ENCODE peak calls at places on chromosomes 11 and 22, in six cellular contexts. T, P, I, F, K and V are unnamed samples.
A peak's percentile ranks its signal among the peaks of the same experiment; 100 is the strongest.

GRCh38 chr22:38442967-38443674 is 11.9 kb downstream of the KCNJ4 start:
- DNase-seq in P (no peak), T (no peak), K (no peak), F (no peak), I (no peak), V (no peak)

GRCh38 chr11:72984448-72985077 is 157.6 kb downstream of the FCHSD2 start:
- DNase-seq in T (no peak), P (no peak), F (no peak), K (no peak), I (no peak), V (no peak)

GRCh38 chr22:30245181-30245984 is 1.2 kb downstream of the LIF start:
- DNase-seq in T (no peak), I (peak; percentile 76), K (no peak), P (no peak), F (no peak), V (no peak)

GRCh38 chr22:37701121-37701786 is 4.4 kb downstream of the TRIOBP start:
- DNase-seq in K (no peak), I (no peak), P (no peak), T (no peak), F (peak; percentile 55), V (peak; percentile 16)

GRCh38 chr22:36583546-36583945 is 54.6 kb upstream of the EIF3D start:
- DNase-seq in T (no peak), P (no peak), K (peak; percentile 31), F (no peak), I (no peak), V (no peak)

GRCh38 chr11:64455436-64456261 is 96.7 kb downstream of the RPS6KA4 start:
- DNase-seq in I (no peak), K (no peak), P (no peak), T (peak; percentile 53), F (no peak), V (no peak)

GRCh38 chr22:29628982-29629381 is 25.5 kb downstream of the NF2 start:
- DNase-seq in F (no peak), K (no peak), I (no peak), T (no peak), P (no peak), V (no peak)

GRCh38 chr22:49302150-49302460 is 525.6 kb downstream of the BRD1 start:
- DNase-seq in F (no peak), T (no peak), K (no peak), P (no peak), I (no peak), V (no peak)

GRCh38 chr11:8767466-8768142 is 85.0 kb downstream of the RPL27A start:
- DNase-seq in T (no peak), P (peak; percentile 88), K (no peak), I (no peak), F (peak; percentile 23), V (peak; percentile 37)

GRCh38 chr22:46547179-46547882 is 9.9 kb upstream of the CELSR1 start:
- DNase-seq in T (no peak), P (peak; percentile 89), F (no peak), K (no peak), I (no peak), V (peak; percentile 65)

GRCh38 chr22:47618611-47619010 is 856.2 kb downstream of the TBC1D22A start:
- DNase-seq in T (peak; percentile 46), I (no peak), P (no peak), F (no peak), K (no peak), V (no peak)

GRCh38 chr11:126163074-126163700 is 48.3 kb downstream of the RPUSD4 start:
- DNase-seq in T (no peak), I (no peak), P (peak; percentile 94), K (peak; percentile 39), F (no peak), V (peak; percentile 88)

GRCh38 chr11:121652982-121653381 is 200.2 kb upstream of the SORL1-AS1 start:
- DNase-seq in F (no peak), I (no peak), T (no peak), P (peak; percentile 38), K (no peak), V (peak; percentile 49)

GRCh38 chr11:11843233-11843632 is 1.5 kb downstream of the USP47 start:
- DNase-seq in F (no peak), T (no peak), I (no peak), K (no peak), P (peak; percentile 80), V (peak; percentile 95)

GRCh38 chr11:70504246-70505020 is 106.1 kb downstream of the CTTN start:
- DNase-seq in K (peak; percentile 33), P (no peak), T (no peak), F (no peak), I (peak; percentile 20), V (no peak)

GRCh38 chr22:43921361-43921760 is 2.2 kb upstream of the PNPLA3 start:
- DNase-seq in I (no peak), P (peak; percentile 93), T (no peak), F (no peak), K (no peak), V (peak; percentile 56)

GRCh38 chr22:42282252-42282942 is 11.9 kb upstream of the TCF20 start:
- DNase-seq in I (peak; percentile 71), F (no peak), P (no peak), K (peak; percentile 86), T (no peak), V (no peak)

GRCh38 chr22:24566899-24567511 is 11.2 kb downstream of the SNRPD3 start:
- DNase-seq in K (no peak), F (no peak), I (no peak), T (no peak), P (no peak), V (peak; percentile 23)

GRCh38 chr11:16226245-16226644 is 130.1 kb downstream of the SOX6 start:
- DNase-seq in T (no peak), K (peak; percentile 81), F (peak; percentile 94), P (peak; percentile 24), I (peak; percentile 74), V (peak; percentile 8)

GRCh38 chr11:15289718-15290117 is 175.0 kb downstream of the INSC start:
- DNase-seq in I (no peak), K (no peak), T (no peak), P (no peak), F (no peak), V (no peak)

GRCh38 chr11:77884186-77884828 is 63.4 kb downstream of the AAMDC start:
- DNase-seq in I (no peak), P (peak; percentile 92), T (no peak), F (no peak), K (no peak), V (peak; percentile 60)

GRCh38 chr11:23278121-23278520 is 417.8 kb upstream of the CCDC179 start:
- DNase-seq in F (no peak), I (no peak), K (no peak), T (no peak), P (peak; percentile 74), V (peak; percentile 81)

GRCh38 chr11:129115652-129116585 is 76.2 kb downstream of the ARHGAP32 start:
- DNase-seq in K (no peak), I (no peak), T (no peak), F (no peak), P (peak; percentile 79), V (peak; percentile 36)

GRCh38 chr11:119316729-119317591 is at the start of gene MCAM:
- DNase-seq in P (peak; percentile 53), I (peak; percentile 42), K (peak; percentile 61), T (peak; percentile 95), F (no peak), V (no peak)

GRCh38 chr11:73126804-73127480 is 15.2 kb downstream of the FCHSD2 start:
- DNase-seq in T (no peak), I (no peak), P (no peak), F (no peak), K (no peak), V (peak; percentile 13)

GRCh38 chr11:1044160-1044559 is 7.6 kb upstream of the MUC6 start:
- DNase-seq in P (no peak), K (no peak), T (no peak), F (no peak), I (no peak), V (no peak)

GRCh38 chr11:84165139-84165538 is 879.0 kb upstream of the CCDC90B start:
- DNase-seq in T (no peak), F (no peak), I (no peak), P (peak; percentile 78), K (no peak), V (no peak)

GRCh38 chr11:3231851-3232744 is at the start of gene MRGPRE:
- DNase-seq in T (no peak), F (no peak), I (no peak), K (peak; percentile 48), P (no peak), V (peak; percentile 23)

GRCh38 chr22:42944409-42944808 is 70.5 kb downstream of the PACSIN2 start:
- DNase-seq in K (no peak), T (no peak), P (no peak), I (no peak), F (no peak), V (no peak)

GRCh38 chr22:29578462-29578861 is 2.5 kb downstream of the NIPSNAP1 start:
- DNase-seq in K (no peak), F (no peak), P (no peak), I (no peak), T (no peak), V (no peak)

GRCh38 chr22:30806391-30806861 is 111.8 kb downstream of the OSBP2 start:
- DNase-seq in I (no peak), F (no peak), K (no peak), P (peak; percentile 88), T (no peak), V (peak; percentile 46)

GRCh38 chr22:22796729-22797128 is 90.9 kb upstream of the IGLL5 start:
- DNase-seq in T (no peak), I (no peak), K (no peak), P (no peak), F (no peak), V (no peak)

GRCh38 chr22:22798232-22798616 is 89.4 kb upstream of the IGLL5 start:
- DNase-seq in K (no peak), T (no peak), I (no peak), F (no peak), P (no peak), V (no peak)

GRCh38 chr22:22798716-22799115 is 88.9 kb upstream of the IGLL5 start:
- DNase-seq in I (no peak), K (no peak), P (no peak), T (no peak), F (no peak), V (no peak)

GRCh38 chr22:22800716-22801115 is 86.9 kb upstream of the IGLL5 start:
- DNase-seq in K (no peak), F (no peak), I (no peak), T (no peak), P (no peak), V (peak; percentile 57)

GRCh38 chr22:22799561-22799960 is 88.1 kb upstream of the IGLL5 start:
- DNase-seq in K (no peak), I (no peak), F (no peak), T (no peak), P (no peak), V (no peak)
- TF ChIP-seq CTCF in K (no peak), I (no peak), F (no peak), T (no peak), P (no peak), V (no peak)

GRCh38 chr11:13118691-13119090 is 109.6 kb downstream of the RASSF10 start:
- DNase-seq in I (no peak), P (no peak), F (no peak), T (no peak), K (no peak), V (no peak)
- H3K4me3 ChIP-seq in I (no peak overlapping the region), P (no peak overlapping the region), F (no peak overlapping the region), T (no peak overlapping the region), K (no peak overlapping the region), V (no peak overlapping the region)

GRCh38 chr11:62147545-62147944 is 23.7 kb downstream of the INCENP start:
- DNase-seq in T (peak; percentile 43), P (no peak), F (peak; percentile 14), K (no peak), I (no peak), V (no peak)
- TF ChIP-seq CTCF in T (no peak), P (no peak), F (no peak), K (no peak), I (no peak), V (peak; percentile 3)

GRCh38 chr22:20980938-20981722 is 967 bp upstream of the LZTR1 start:
- DNase-seq in T (no peak), P (no peak), I (no peak), F (no peak), K (no peak), V (no peak)
- H3K4me3 ChIP-seq in T (peak overlapping the region; percentile 91), P (peak overlapping the region; percentile 82), I (peak overlapping the region; percentile 47), F (peak overlapping the region; percentile 81), K (peak overlapping the region; percentile 97), V (peak overlapping the region; percentile 95)